ENCODE peak calls at places on chromosomes 6 and 20, in six cellular contexts. One of them, this sample, is unnamed.
A peak's percentile ranks its signal among the peaks of the same experiment; 100 is the strongest.

GRCh38 chr20:59955131-59955796 is 3.0 kb upstream of the CDH26 start:
- DNase-seq in adrenal gland: no peak
- DNase-seq in heart right ventricle: no peak
- DNase-seq in Peyer's patch: no peak
- DNase-seq in gastrocnemius medialis: peak; percentile 28
- DNase-seq in ovary: no peak
- DNase-seq in this sample: no peak

GRCh38 chr6:37784585-37784967 is 35.0 kb upstream of the ZFAND3 start:
- DNase-seq in gastrocnemius medialis: no peak
- DNase-seq in adrenal gland: no peak
- DNase-seq in Peyer's patch: no peak
- DNase-seq in ovary: no peak
- DNase-seq in heart right ventricle: no peak
- DNase-seq in this sample: no peak

GRCh38 chr6:38554700-38555413 is 84.9 kb downstream of the BTBD9 start:
- DNase-seq in Peyer's patch: no peak
- DNase-seq in adrenal gland: no peak
- DNase-seq in heart right ventricle: no peak
- DNase-seq in ovary: no peak
- DNase-seq in gastrocnemius medialis: no peak
- DNase-seq in this sample: no peak

GRCh38 chr6:84346372-84346771 is 118.9 kb upstream of the CEP162 start:
- DNase-seq in adrenal gland: no peak
- DNase-seq in Peyer's patch: no peak
- DNase-seq in ovary: no peak
- DNase-seq in heart right ventricle: no peak
- DNase-seq in gastrocnemius medialis: no peak
- DNase-seq in this sample: no peak

GRCh38 chr6:27616313-27617045 is 143.6 kb upstream of the ZNF184 start:
- DNase-seq in adrenal gland: no peak
- DNase-seq in heart right ventricle: no peak
- DNase-seq in ovary: no peak
- DNase-seq in Peyer's patch: no peak
- DNase-seq in gastrocnemius medialis: no peak
- DNase-seq in this sample: no peak

GRCh38 chr6:46626228-46626909 is 26.2 kb downstream of the CYP39A1 start:
- DNase-seq in heart right ventricle: no peak
- DNase-seq in gastrocnemius medialis: no peak
- DNase-seq in Peyer's patch: no peak
- DNase-seq in ovary: no peak
- DNase-seq in adrenal gland: no peak
- DNase-seq in this sample: peak; percentile 38

GRCh38 chr20:39302312-39302711 is 340.2 kb downstream of the DHX35 start:
- DNase-seq in Peyer's patch: no peak
- DNase-seq in heart right ventricle: no peak
- DNase-seq in adrenal gland: no peak
- DNase-seq in ovary: no peak
- DNase-seq in gastrocnemius medialis: no peak
- DNase-seq in this sample: no peak

GRCh38 chr6:1263039-1263849 is 48.7 kb upstream of the FOXQ1 start:
- DNase-seq in heart right ventricle: no peak
- DNase-seq in gastrocnemius medialis: no peak
- DNase-seq in adrenal gland: no peak
- DNase-seq in Peyer's patch: no peak
- DNase-seq in ovary: no peak
- DNase-seq in this sample: no peak

GRCh38 chr6:42505377-42505702 is 53.6 kb upstream of the TRERF1 start:
- DNase-seq in Peyer's patch: no peak
- DNase-seq in ovary: no peak
- DNase-seq in heart right ventricle: no peak
- DNase-seq in adrenal gland: no peak
- DNase-seq in gastrocnemius medialis: no peak
- DNase-seq in this sample: peak; percentile 13

GRCh38 chr20:49871391-49871948 is 43.9 kb downstream of the SPATA2 start:
- DNase-seq in ovary: no peak
- DNase-seq in gastrocnemius medialis: no peak
- DNase-seq in heart right ventricle: no peak
- DNase-seq in Peyer's patch: no peak
- DNase-seq in adrenal gland: no peak
- DNase-seq in this sample: no peak

GRCh38 chr20:32333181-32333987 is 24.7 kb upstream of the ASXL1 start:
- DNase-seq in heart right ventricle: no peak
- DNase-seq in adrenal gland: no peak
- DNase-seq in Peyer's patch: no peak
- DNase-seq in ovary: no peak
- DNase-seq in gastrocnemius medialis: no peak
- DNase-seq in this sample: peak; percentile 41

GRCh38 chr6:32255212-32256153 is 31.6 kb upstream of the NOTCH4 start:
- DNase-seq in heart right ventricle: peak; percentile 71
- DNase-seq in adrenal gland: peak; percentile 73
- DNase-seq in ovary: peak; percentile 81
- DNase-seq in Peyer's patch: peak; percentile 55
- DNase-seq in gastrocnemius medialis: peak; percentile 33
- DNase-seq in this sample: peak; percentile 27

GRCh38 chr6:108957221-108957620 is 109.0 kb downstream of the ARMC2 start:
- DNase-seq in adrenal gland: no peak
- DNase-seq in heart right ventricle: no peak
- DNase-seq in ovary: no peak
- DNase-seq in gastrocnemius medialis: no peak
- DNase-seq in Peyer's patch: no peak
- DNase-seq in this sample: no peak

GRCh38 chr20:41425180-41425884 is 58.7 kb upstream of the EMILIN3 start:
- DNase-seq in ovary: no peak
- DNase-seq in adrenal gland: no peak
- DNase-seq in Peyer's patch: no peak
- DNase-seq in heart right ventricle: no peak
- DNase-seq in gastrocnemius medialis: no peak
- DNase-seq in this sample: no peak

GRCh38 chr20:23061713-23062561 is 12.5 kb upstream of the THBD start:
- DNase-seq in ovary: peak; percentile 60
- DNase-seq in gastrocnemius medialis: peak; percentile 34
- DNase-seq in Peyer's patch: no peak
- DNase-seq in adrenal gland: peak; percentile 78
- DNase-seq in heart right ventricle: peak; percentile 44
- DNase-seq in this sample: no peak

GRCh38 chr6:2363211-2363610 is 117.8 kb upstream of the GMDS start:
- DNase-seq in Peyer's patch: no peak
- DNase-seq in adrenal gland: no peak
- DNase-seq in heart right ventricle: no peak
- DNase-seq in gastrocnemius medialis: no peak
- DNase-seq in ovary: no peak
- DNase-seq in this sample: no peak

GRCh38 chr20:11901127-11901526 is 16.6 kb upstream of the BTBD3 start:
- DNase-seq in heart right ventricle: no peak
- DNase-seq in Peyer's patch: no peak
- DNase-seq in adrenal gland: no peak
- DNase-seq in ovary: no peak
- DNase-seq in gastrocnemius medialis: no peak
- DNase-seq in this sample: no peak

DNA sequence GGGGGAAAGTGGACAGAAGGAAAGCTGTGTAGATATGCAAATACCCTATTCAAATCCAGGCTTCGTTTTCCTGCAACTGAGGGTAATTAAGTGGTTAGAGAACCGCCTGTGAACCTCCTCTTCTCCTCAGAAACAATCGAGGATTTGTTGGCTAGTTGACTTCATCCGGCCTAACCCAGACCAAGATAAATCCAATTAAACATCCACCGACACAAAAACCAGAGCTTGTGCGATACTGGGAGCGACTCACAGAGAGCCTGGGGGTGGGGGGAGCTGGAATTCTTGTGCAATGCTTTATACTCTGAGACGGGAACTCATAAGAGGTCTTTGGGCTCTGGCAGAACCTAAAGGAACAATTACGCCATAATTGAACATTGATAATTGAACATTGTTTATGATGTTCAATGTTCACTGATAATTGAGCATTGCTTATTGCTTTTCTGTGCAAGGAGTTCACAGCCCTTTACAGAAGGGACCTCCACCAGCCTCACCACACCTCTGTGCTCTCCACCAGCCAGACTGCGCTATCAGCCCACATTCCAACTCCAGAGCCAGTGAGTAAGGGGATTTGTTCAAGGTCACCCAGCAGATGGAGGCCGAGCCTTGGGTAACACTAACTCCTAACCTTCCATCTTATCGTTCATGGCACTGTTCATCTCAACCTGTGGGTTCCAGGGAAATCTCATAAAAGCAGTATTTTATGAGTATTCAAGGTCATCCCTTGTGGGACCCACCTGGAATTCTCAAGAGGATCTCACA is 429.6 kb upstream of the JARID2 start:
- DNase-seq in adrenal gland: no peak
- DNase-seq in heart right ventricle: no peak
- DNase-seq in gastrocnemius medialis: no peak
- DNase-seq in ovary: no peak
- DNase-seq in Peyer's patch: no peak
- DNase-seq in this sample: no peak
- H3K4me1 ChIP-seq in adrenal gland: no peaks in the 10 kb centered on the region
- H3K4me1 ChIP-seq in heart right ventricle: peaks cover 3% of the 10 kb centered on the region
- H3K4me1 ChIP-seq in gastrocnemius medialis: no peaks in the 10 kb centered on the region
- H3K4me1 ChIP-seq in ovary: peaks cover 3% of the 10 kb centered on the region
- H3K4me1 ChIP-seq in Peyer's patch: peaks cover 14% of the 10 kb centered on the region
- H3K4me1 ChIP-seq in this sample: no peaks in the 10 kb centered on the region

GRCh38 chr20:56634735-56635422 is 5.8 kb downstream of the TFAP2C start:
- DNase-seq in adrenal gland: no peak
- DNase-seq in Peyer's patch: no peak
- DNase-seq in ovary: no peak
- DNase-seq in heart right ventricle: no peak
- DNase-seq in gastrocnemius medialis: no peak
- DNase-seq in this sample: no peak

GRCh38 chr20:56636701-56637100 is 7.6 kb downstream of the TFAP2C start:
- DNase-seq in gastrocnemius medialis: no peak
- DNase-seq in adrenal gland: no peak
- DNase-seq in ovary: no peak
- DNase-seq in Peyer's patch: no peak
- DNase-seq in heart right ventricle: no peak
- DNase-seq in this sample: no peak

GRCh38 chr20:56631990-56632327 is 2.9 kb downstream of the TFAP2C start:
- DNase-seq in ovary: no peak
- DNase-seq in heart right ventricle: no peak
- DNase-seq in gastrocnemius medialis: no peak
- DNase-seq in Peyer's patch: no peak
- DNase-seq in adrenal gland: no peak
- DNase-seq in this sample: no peak

GRCh38 chr20:56631318-56631989 is 2.3 kb downstream of the TFAP2C start:
- DNase-seq in ovary: no peak
- DNase-seq in gastrocnemius medialis: no peak
- DNase-seq in adrenal gland: no peak
- DNase-seq in Peyer's patch: no peak
- DNase-seq in heart right ventricle: no peak
- DNase-seq in this sample: no peak

DNA sequence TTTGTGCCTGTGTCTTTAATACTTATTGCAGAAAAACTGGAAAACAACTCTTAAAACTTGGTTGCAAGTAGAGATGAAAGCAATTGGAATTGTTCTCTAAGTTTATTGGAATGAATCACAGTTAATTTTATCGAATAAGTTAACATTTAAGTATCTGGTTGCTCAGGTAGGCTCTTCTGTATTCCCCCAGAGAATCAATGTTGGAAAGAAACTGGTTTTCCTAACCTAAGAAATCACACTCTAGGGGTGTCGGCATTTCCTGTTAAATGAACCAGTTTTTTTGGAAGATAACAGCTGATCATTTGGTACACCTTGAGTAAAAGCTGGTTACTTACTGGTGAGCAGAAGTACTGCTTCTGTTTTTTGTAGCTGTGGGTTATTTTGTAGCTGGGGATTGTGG is 5.2 kb downstream of the TFAP2C start:
- DNase-seq in heart right ventricle: no peak
- DNase-seq in adrenal gland: no peak
- DNase-seq in gastrocnemius medialis: no peak
- DNase-seq in Peyer's patch: no peak
- DNase-seq in ovary: no peak
- DNase-seq in this sample: no peak
- H3K27me3 ChIP-seq in heart right ventricle: peaks cover 82% of the 10 kb centered on the region
- H3K27me3 ChIP-seq in adrenal gland: peaks cover 41% of the 10 kb centered on the region
- H3K27me3 ChIP-seq in gastrocnemius medialis: peaks cover 69% of the 10 kb centered on the region
- H3K27me3 ChIP-seq in Peyer's patch: no peaks in the 10 kb centered on the region
- H3K27me3 ChIP-seq in ovary: no peaks in the 10 kb centered on the region
- H3K27me3 ChIP-seq in this sample: peaks cover 17% of the 10 kb centered on the region

DNA sequence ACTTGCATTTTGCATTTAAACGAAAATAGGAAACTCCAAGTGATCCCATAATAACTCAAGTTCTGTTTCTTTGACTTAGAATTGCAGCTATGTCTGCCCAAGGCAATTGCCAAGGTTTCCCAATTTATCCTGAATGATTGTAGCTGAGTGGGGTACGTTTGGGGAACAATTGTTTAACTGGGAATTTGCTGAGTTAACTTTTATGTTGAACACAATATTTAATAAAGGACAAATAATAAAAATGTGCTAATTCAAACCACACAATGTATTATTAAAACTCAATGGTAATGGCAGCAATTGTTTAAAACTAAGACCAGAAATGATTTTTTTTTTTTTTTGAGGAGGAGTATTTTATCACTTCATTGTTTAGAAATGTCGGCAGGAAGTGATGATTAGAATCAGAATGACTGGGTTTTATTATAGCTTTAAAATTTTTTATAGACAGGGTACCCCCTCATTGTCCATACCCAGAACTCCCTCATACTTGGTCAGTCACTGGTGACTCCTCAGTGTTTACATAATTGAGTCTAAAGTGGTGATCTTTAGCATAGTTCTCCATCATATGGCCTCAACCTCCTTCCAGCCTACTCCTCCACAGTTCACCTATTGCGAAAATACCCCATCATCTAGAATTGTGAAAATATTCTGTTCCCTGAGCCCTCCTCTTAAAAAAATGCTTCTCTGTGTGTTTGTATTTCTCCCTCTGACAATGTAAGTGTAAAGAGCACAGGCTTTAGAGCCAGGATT is 389.2 kb upstream of the CITED2 start:
- DNase-seq in heart right ventricle: no peak
- DNase-seq in adrenal gland: no peak
- DNase-seq in ovary: no peak
- DNase-seq in gastrocnemius medialis: no peak
- DNase-seq in Peyer's patch: no peak
- DNase-seq in this sample: no peak
- H3K27ac ChIP-seq in heart right ventricle: peak overlapping the region; percentile 83
- H3K27ac ChIP-seq in adrenal gland: peak overlapping the region; percentile 81
- H3K27ac ChIP-seq in ovary: no peak overlapping the region
- H3K27ac ChIP-seq in gastrocnemius medialis: peak overlapping the region; percentile 93
- H3K27ac ChIP-seq in Peyer's patch: peak overlapping the region; percentile 71
- H3K27ac ChIP-seq in this sample: no peak overlapping the region

GRCh38 chr6:106448000-106448426 is 87.5 kb downstream of the CRYBG1 start:
- DNase-seq in adrenal gland: peak; percentile 17
- DNase-seq in ovary: no peak
- DNase-seq in Peyer's patch: peak; percentile 51
- DNase-seq in gastrocnemius medialis: peak; percentile 4
- DNase-seq in heart right ventricle: peak; percentile 26
- DNase-seq in this sample: peak; percentile 20

GRCh38 chr6:106444777-106445507 is 84.4 kb downstream of the CRYBG1 start:
- DNase-seq in gastrocnemius medialis: peak; percentile 9
- DNase-seq in ovary: no peak
- DNase-seq in adrenal gland: no peak
- DNase-seq in heart right ventricle: no peak
- DNase-seq in Peyer's patch: no peak
- DNase-seq in this sample: peak; percentile 77

GRCh38 chr6:106445508-106445878 is 85.0 kb downstream of the CRYBG1 start:
- DNase-seq in ovary: no peak
- DNase-seq in heart right ventricle: no peak
- DNase-seq in gastrocnemius medialis: no peak
- DNase-seq in adrenal gland: no peak
- DNase-seq in Peyer's patch: no peak
- DNase-seq in this sample: no peak

GRCh38 chr6:106446287-106446885 is 85.9 kb downstream of the CRYBG1 start:
- DNase-seq in heart right ventricle: no peak
- DNase-seq in adrenal gland: no peak
- DNase-seq in gastrocnemius medialis: no peak
- DNase-seq in Peyer's patch: no peak
- DNase-seq in ovary: no peak
- DNase-seq in this sample: peak; percentile 52

GRCh38 chr6:106446983-106447382 is 86.5 kb downstream of the CRYBG1 start:
- DNase-seq in adrenal gland: no peak
- DNase-seq in gastrocnemius medialis: no peak
- DNase-seq in Peyer's patch: no peak
- DNase-seq in ovary: no peak
- DNase-seq in heart right ventricle: no peak
- DNase-seq in this sample: no peak
- H3K4me1 ChIP-seq in adrenal gland: no peaks in the 10 kb centered on the region
- H3K4me1 ChIP-seq in gastrocnemius medialis: no peaks in the 10 kb centered on the region
- H3K4me1 ChIP-seq in Peyer's patch: no peaks in the 10 kb centered on the region
- H3K4me1 ChIP-seq in ovary: no peaks in the 10 kb centered on the region
- H3K4me1 ChIP-seq in heart right ventricle: peaks cover 13% of the 10 kb centered on the region
- H3K4me1 ChIP-seq in this sample: peaks cover 11% of the 10 kb centered on the region